ENCODE peak calls at places on chromosome 15, in four cellular contexts. C is HCEC 1CT, G is fibroblast of lung, J is cardiac muscle cell. P is an unnamed sample.

GRCh38 chr15:70596354-70597055 is 166.9 kb downstream of the UACA start:
- DNase-seq in C (peak), G (peak), J (no peak), P (no peak)

GRCh38 chr15:78638658-78639314 is 2.2 kb downstream of the CHRNB4 start:
- DNase-seq in C (peak), G (peak), J (peak), P (peak)

GRCh38 chr15:59713177-59713576 is 24.1 kb upstream of the BNIP2 start:
- DNase-seq in C (no peak), G (no peak), J (no peak), P (no peak)

GRCh38 chr15:75713338-75713895 is 769 bp upstream of the CSPG4 start:
- DNase-seq in C (peak), G (peak), J (peak), P (peak)

GRCh38 chr15:29438714-29439076 is 169.1 kb upstream of the NSMCE3 start:
- DNase-seq in C (no peak), G (no peak), J (no peak), P (no peak)

GRCh38 chr15:39594056-39594763 is 13.3 kb downstream of the THBS1 start:
- DNase-seq in C (no peak), G (peak), J (no peak), P (no peak)

GRCh38 chr15:58830556-58830955 is 59.5 kb downstream of the MINDY2 start:
- DNase-seq in C (no peak), G (no peak), J (no peak), P (no peak)

GRCh38 chr15:62085740-62086139 is 19.0 kb downstream of the C2CD4A start:
- DNase-seq in C (no peak), G (no peak), J (no peak), P (no peak)

GRCh38 chr15:67290319-67290718 is 35.7 kb downstream of the IQCH start:
- DNase-seq in C (peak), G (peak), J (no peak), P (no peak)

GRCh38 chr15:90512281-90512680 is 17.4 kb upstream of the CRTC3 start:
- DNase-seq in C (no peak), G (no peak), J (no peak), P (no peak)

GRCh38 chr15:22884344-22884743 is 45.9 kb downstream of the NIPA2 start:
- DNase-seq in C (no peak), G (no peak), J (peak), P (no peak)

GRCh38 chr15:61033938-61034792 is 194.9 kb downstream of the RORA start:
- DNase-seq in C (no peak), G (no peak), J (no peak), P (no peak)

GRCh38 chr15:27418729-27419128 is 447.7 kb downstream of the GABRG3 start:
- DNase-seq in C (no peak), G (peak), J (peak), P (peak)

GRCh38 chr15:82100116-82100795 is 54.4 kb upstream of the MEX3B start:
- DNase-seq in C (peak), G (peak), J (peak), P (no peak)

GRCh38 chr15:101091080-101092017 is 160.5 kb downstream of the CHSY1 start:
- DNase-seq in C (peak), G (peak), J (no peak), P (no peak)